ENCODE peak calls at places on chromosomes 3 and 15, in five cellular contexts. P is IMR-90; T is bronchial epithelial cell; Z is GM10248; Q is NK-92 treated with Interleukin-12 subunit alpha and Interleukin-12 subunit beta, amount 100 ng/mL, for 24 hours. S is an unnamed sample.

GRCh38 chr3:94132777-94133176 is 69.9 kb downstream of the NSUN3 start:
- DNase-seq in Z (no peak), Q (no peak), P (no peak), T (peak), S (no peak)

GRCh38 chr3:177729939-177730700 is 532.8 kb upstream of the TBL1XR1 start:
- DNase-seq in Q (no peak), T (no peak), Z (no peak), P (no peak), S (no peak)

GRCh38 chr15:32855942-32856341 is 138.1 kb downstream of the GREM1 start:
- DNase-seq in T (peak), P (peak), Z (no peak), Q (no peak), S (no peak)

GRCh38 chr15:51161491-51162260 is 67.0 kb upstream of the TNFAIP8L3 start:
- DNase-seq in Q (no peak), T (no peak), P (no peak), Z (no peak), S (no peak)

GRCh38 chr15:80028937-80029336 is 30.5 kb upstream of the ZFAND6 start:
- DNase-seq in Q (no peak), Z (no peak), P (no peak), T (no peak), S (no peak)

GRCh38 chr3:127794972-127795371 is 27.3 kb downstream of the MGLL start:
- DNase-seq in Q (no peak), Z (no peak), P (no peak), T (no peak), S (no peak)

GRCh38 chr15:44394062-44394461 is 33.4 kb upstream of the CTDSPL2 start:
- DNase-seq in P (peak), T (no peak), Q (no peak), Z (no peak), S (no peak)

GRCh38 chr15:96336045-96336642 is 5.6 kb downstream of the NR2F2 start:
- DNase-seq in Q (no peak), T (no peak), P (no peak), Z (no peak), S (no peak)

GRCh38 chr3:10974746-10975375 is 17.7 kb upstream of the SLC6A1 start:
- DNase-seq in T (no peak), Z (no peak), Q (no peak), P (no peak), S (no peak)

GRCh38 chr15:85792872-85793621 is 1.7 kb downstream of the KLHL25 start:
- DNase-seq in T (no peak), Q (no peak), Z (no peak), P (no peak), S (no peak)

GRCh38 chr3:16279417-16279816 is 14.4 kb downstream of the OXNAD1 start:
- DNase-seq in Z (no peak), Q (no peak), P (no peak), T (no peak), S (no peak)

GRCh38 chr15:32123473-32123872 is 93.2 kb downstream of the CHRNA7 start:
- DNase-seq in Z (no peak), Q (no peak), P (no peak), T (no peak), S (no peak)

GRCh38 chr3:11212301-11212613 is 58.0 kb downstream of the HRH1 start:
- DNase-seq in T (peak), Q (no peak), Z (no peak), P (peak), S (no peak)

GRCh38 chr15:55003900-55004879 is 192.6 kb downstream of the RSL24D1 start:
- DNase-seq in Z (no peak), Q (no peak), P (no peak), T (no peak), S (no peak)

GRCh38 chr15:92638291-92638708 is 17.3 kb downstream of the FAM174B start:
- DNase-seq in Z (no peak), Q (no peak), T (peak), P (peak), S (no peak)

GRCh38 chr3:29202368-29202767 is 78.5 kb upstream of the RBMS3 start:
- DNase-seq in P (peak), Z (no peak), T (peak), Q (no peak), S (no peak)

GRCh38 chr3:58167431-58168351 is 43.1 kb downstream of the DNASE1L3 start:
- DNase-seq in Z (peak), T (peak), Q (peak), P (peak), S (peak)

GRCh38 chr3:52606373-52607085 is 70.1 kb downstream of the UQCC5 start:
- DNase-seq in Q (no peak), T (peak), P (peak), Z (no peak), S (no peak)

GRCh38 chr3:17686613-17687012 is 55.8 kb downstream of the TBC1D5 start:
- DNase-seq in T (peak), Z (no peak), P (no peak), Q (no peak), S (no peak)

GRCh38 chr3:142269777-142270176 is 44.4 kb upstream of the GK5 start:
- DNase-seq in P (no peak), Z (no peak), T (no peak), Q (no peak), S (no peak)

GRCh38 chr15:101121511-101122090 is 130.2 kb downstream of the CHSY1 start:
- DNase-seq in Z (peak), T (no peak), P (peak), Q (no peak), S (peak)

GRCh38 chr3:107284570-107284969 is 92.7 kb upstream of the CCDC54 start:
- DNase-seq in T (peak), Z (no peak), Q (no peak), P (peak), S (no peak)

GRCh38 chr3:71132995-71133730 is 450.4 kb downstream of the FOXP1 start:
- DNase-seq in T (no peak), P (no peak), Z (no peak), Q (no peak), S (no peak)

GRCh38 chr3:10291139-10291500 is 1.6 kb downstream of the GHRL start:
- DNase-seq in Q (no peak), T (no peak), P (no peak), Z (no peak), S (no peak)

GRCh38 chr3:138942861-138943623 is 3.9 kb downstream of the FOXL2 start:
- DNase-seq in T (no peak), Q (no peak), Z (no peak), P (no peak), S (no peak)

GRCh38 chr15:101404245-101404644 is 85.3 kb downstream of the PCSK6 start:
- DNase-seq in Z (no peak), T (no peak), Q (no peak), P (no peak), S (no peak)

GRCh38 chr3:123722021-123722420 is 137.2 kb upstream of the HACD2 start:
- DNase-seq in T (no peak), Z (no peak), P (no peak), Q (no peak), S (no peak)

GRCh38 chr3:157463819-157464218 is 27.2 kb downstream of the PTX3 start:
- DNase-seq in T (no peak), Q (no peak), Z (no peak), P (peak), S (no peak)

GRCh38 chr3:191648787-191649186 is 187.8 kb downstream of the PYDC2 start:
- DNase-seq in Q (no peak), P (no peak), Z (no peak), T (peak), S (no peak)

GRCh38 chr3:31356941-31357340 is 175.8 kb upstream of the STT3B start:
- DNase-seq in Z (no peak), P (peak), Q (no peak), T (peak), S (no peak)

GRCh38 chr3:144085964-144086363 is 114.3 kb downstream of the DIPK2A start:
- DNase-seq in T (peak), Z (no peak), P (peak), Q (no peak), S (no peak)

GRCh38 chr15:34359416-34359815 is 7.6 kb downstream of the LPCAT4 start:
- DNase-seq in Z (no peak), Q (no peak), P (no peak), T (peak), S (no peak)

GRCh38 chr3:183698760-183699159 is 1.2 kb downstream of the YEATS2 start:
- DNase-seq in T (peak), P (peak), Z (peak), Q (no peak), S (no peak)

GRCh38 chr15:58137686-58138085 is 495 bp upstream of the AQP9 start:
- DNase-seq in T (no peak), Z (no peak), P (no peak), Q (no peak), S (no peak)

GRCh38 chr15:99979371-99979770 is 246.1 kb upstream of the LYSMD4 start:
- DNase-seq in P (no peak), Z (no peak), T (no peak), Q (no peak), S (no peak)

GRCh38 chr15:76327191-76328105 is 9.1 kb upstream of the ISL2 start:
- DNase-seq in Q (no peak), T (peak), P (peak), Z (no peak), S (no peak)

GRCh38 chr3:159795776-159796175 is 192.9 kb upstream of the IL12A start:
- DNase-seq in Q (no peak), P (no peak), Z (no peak), T (no peak), S (no peak)

GRCh38 chr3:49013738-49014660 is 4.4 kb downstream of the DALRD3 start:
- DNase-seq in P (no peak), Z (peak), Q (no peak), T (peak), S (peak)

GRCh38 chr3:147411235-147411607 is 2.1 kb downstream of the ZIC1 start:
- DNase-seq in T (no peak), P (peak), Q (no peak), Z (no peak), S (no peak)